ENCODE peak calls at places on chromosomes 13 and 19, in four cellular contexts. One of them, this sample, is unnamed.

GRCh38 chr13:49521216-49521615 is 25.5 kb downstream of the PHF11 start:
- DNase-seq in upper lobe of left lung: no peak
- DNase-seq in SK-N-SH: no peak
- DNase-seq in SK-N-MC: no peak
- DNase-seq in this sample: no peak

GRCh38 chr13:32881074-32881791 is 135.0 kb upstream of the KL start:
- DNase-seq in SK-N-MC: no peak
- DNase-seq in SK-N-SH: no peak
- DNase-seq in upper lobe of left lung: no peak
- DNase-seq in this sample: peak

GRCh38 chr19:374183-374885 is 29.7 kb upstream of the MIER2 start:
- DNase-seq in SK-N-MC: no peak
- DNase-seq in upper lobe of left lung: no peak
- DNase-seq in SK-N-SH: no peak
- DNase-seq in this sample: peak

GRCh38 chr19:50554212-50554611 is 14.0 kb downstream of the LRRC4B start:
- DNase-seq in upper lobe of left lung: no peak
- DNase-seq in SK-N-MC: no peak
- DNase-seq in SK-N-SH: no peak
- DNase-seq in this sample: no peak

GRCh38 chr13:29535663-29536655 is 59.5 kb downstream of the SLC7A1 start:
- DNase-seq in upper lobe of left lung: no peak
- DNase-seq in SK-N-MC: no peak
- DNase-seq in SK-N-SH: no peak
- DNase-seq in this sample: no peak

GRCh38 chr13:87259479-87260083 is 411.6 kb upstream of the SLITRK5 start:
- DNase-seq in upper lobe of left lung: no peak
- DNase-seq in SK-N-MC: no peak
- DNase-seq in SK-N-SH: peak
- DNase-seq in this sample: no peak

GRCh38 chr19:46714523-46715106 is 2.3 kb downstream of the PRKD2 start:
- DNase-seq in SK-N-MC: no peak
- DNase-seq in SK-N-SH: no peak
- DNase-seq in upper lobe of left lung: no peak
- DNase-seq in this sample: no peak

GRCh38 chr13:49976314-49977258 is 20.3 kb upstream of the TRIM13 start:
- DNase-seq in upper lobe of left lung: no peak
- DNase-seq in SK-N-MC: no peak
- DNase-seq in SK-N-SH: peak
- DNase-seq in this sample: peak

GRCh38 chr19:34479396-34479795 is 2.2 kb upstream of the WTIP start:
- DNase-seq in upper lobe of left lung: no peak
- DNase-seq in SK-N-MC: no peak
- DNase-seq in SK-N-SH: no peak
- DNase-seq in this sample: no peak

GRCh38 chr19:4606181-4606580 is 33.1 kb upstream of the TNFAIP8L1 start:
- DNase-seq in SK-N-MC: no peak
- DNase-seq in SK-N-SH: no peak
- DNase-seq in upper lobe of left lung: no peak
- DNase-seq in this sample: no peak

GRCh38 chr13:47903836-47904235 is 97.2 kb downstream of the SUCLA2 start:
- DNase-seq in SK-N-SH: no peak
- DNase-seq in upper lobe of left lung: no peak
- DNase-seq in SK-N-MC: no peak
- DNase-seq in this sample: no peak

GRCh38 chr13:36343766-36344165 is 2.4 kb downstream of the SPART start:
- DNase-seq in SK-N-MC: no peak
- DNase-seq in upper lobe of left lung: no peak
- DNase-seq in SK-N-SH: no peak
- DNase-seq in this sample: no peak

DNA sequence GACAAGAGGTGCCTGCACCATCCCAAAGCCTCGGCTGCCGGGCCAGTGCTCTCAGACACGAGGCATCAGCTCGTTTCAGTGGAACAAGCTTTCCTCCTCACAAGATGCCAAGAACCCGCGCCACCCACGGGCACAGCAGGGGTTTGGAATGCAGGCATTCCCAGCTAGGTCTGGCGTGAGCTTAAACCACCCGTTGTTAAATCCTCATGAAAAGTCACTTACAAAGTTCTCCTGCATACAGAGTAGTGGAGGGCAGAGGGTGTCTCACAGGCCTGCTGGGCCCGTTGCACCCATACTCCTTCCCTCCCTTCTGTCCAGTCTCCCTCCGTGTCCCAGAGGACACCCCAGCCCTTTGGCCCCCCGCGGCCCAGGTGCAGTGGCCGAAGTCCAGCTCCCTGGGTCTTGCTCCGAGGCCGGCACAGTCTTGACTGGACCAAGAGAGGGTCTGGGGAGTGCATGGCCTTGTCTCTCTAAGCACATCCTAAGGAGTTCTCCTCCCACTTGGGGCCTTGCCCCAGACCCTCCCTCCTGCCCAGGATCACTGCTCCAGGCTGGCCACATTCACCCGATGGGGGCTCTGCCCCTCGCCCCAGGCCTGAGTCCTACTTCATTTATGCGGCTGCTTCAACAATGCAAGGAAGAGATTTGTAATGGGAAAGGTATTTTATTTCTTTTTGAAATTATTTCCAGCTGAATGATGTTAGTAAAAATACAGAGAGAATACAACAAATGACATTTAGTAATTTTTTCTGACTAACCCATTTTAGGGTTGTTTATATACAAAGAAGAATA is 35.2 kb upstream of the GRTP1 start:
- DNase-seq in SK-N-MC: no peak
- DNase-seq in upper lobe of left lung: peak
- DNase-seq in SK-N-SH: no peak
- DNase-seq in this sample: no peak
- H3K27ac ChIP-seq in SK-N-MC: peak
- H3K27ac ChIP-seq in upper lobe of left lung: no peak
- H3K27ac ChIP-seq in SK-N-SH: no peak
- H3K27ac ChIP-seq in this sample: no peak

GRCh38 chr19:45245334-45245787 is at the start of gene EXOC3L2:
- DNase-seq in SK-N-SH: no peak
- DNase-seq in upper lobe of left lung: peak
- DNase-seq in SK-N-MC: no peak
- DNase-seq in this sample: no peak
- TF ChIP-seq POLR2AphosphoS5 in SK-N-SH: no peak
- TF ChIP-seq POLR2AphosphoS5 in upper lobe of left lung: peak
- TF ChIP-seq POLR2AphosphoS5 in SK-N-MC: no peak
- TF ChIP-seq POLR2AphosphoS5 in this sample: no peak

DNA sequence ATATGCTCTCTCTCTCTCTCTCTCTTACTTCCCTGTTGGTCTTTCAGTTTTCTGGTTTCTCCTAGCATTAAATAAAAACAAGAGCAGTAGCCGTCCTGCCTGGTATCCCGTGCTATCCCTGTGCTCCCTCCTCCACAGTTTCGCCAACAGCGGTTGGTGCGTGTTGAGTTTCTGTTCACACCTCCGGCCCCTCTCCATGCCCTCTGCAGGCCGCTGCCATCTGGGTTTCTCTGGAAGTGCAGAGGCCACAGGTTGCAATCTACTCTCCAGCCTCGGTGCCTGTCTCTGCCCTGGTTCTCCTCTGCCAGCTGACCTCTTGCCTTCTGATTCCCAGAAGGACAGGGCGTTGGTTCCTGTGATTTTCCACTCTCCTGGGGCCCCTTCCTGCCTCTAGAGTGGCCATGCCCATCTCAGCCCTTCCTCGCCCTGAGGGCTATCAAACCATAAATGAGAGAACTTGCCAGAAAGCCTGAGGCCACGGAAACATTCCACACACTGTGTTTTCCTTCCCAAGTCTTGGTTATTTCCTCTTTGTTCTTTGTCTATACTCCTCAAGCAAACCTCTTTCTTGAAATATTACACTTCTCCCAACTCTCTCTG is 146.3 kb downstream of the SHISA2 start:
- DNase-seq in SK-N-MC: no peak
- DNase-seq in upper lobe of left lung: no peak
- DNase-seq in SK-N-SH: no peak
- DNase-seq in this sample: no peak
- H3K27ac ChIP-seq in SK-N-MC: no peak
- H3K27ac ChIP-seq in upper lobe of left lung: no peak
- H3K27ac ChIP-seq in SK-N-SH: no peak
- H3K27ac ChIP-seq in this sample: no peak

GRCh38 chr19:11447347-11448262 is 12.2 kb downstream of the PRKCSH start:
- DNase-seq in SK-N-SH: peak
- DNase-seq in upper lobe of left lung: no peak
- DNase-seq in SK-N-MC: no peak
- DNase-seq in this sample: no peak

GRCh38 chr19:11446652-11447301 is 11.3 kb downstream of the PRKCSH start:
- DNase-seq in SK-N-MC: no peak
- DNase-seq in upper lobe of left lung: peak
- DNase-seq in SK-N-SH: peak
- DNase-seq in this sample: no peak

GRCh38 chr19:11444059-11444458 is 8.6 kb downstream of the PRKCSH start:
- DNase-seq in upper lobe of left lung: no peak
- DNase-seq in SK-N-SH: no peak
- DNase-seq in SK-N-MC: no peak
- DNase-seq in this sample: peak

GRCh38 chr19:11446271-11446651 is 10.8 kb downstream of the PRKCSH start:
- DNase-seq in upper lobe of left lung: no peak
- DNase-seq in SK-N-MC: no peak
- DNase-seq in SK-N-SH: no peak
- DNase-seq in this sample: no peak

GRCh38 chr19:11445141-11445540 is 9.7 kb downstream of the PRKCSH start:
- DNase-seq in SK-N-SH: no peak
- DNase-seq in upper lobe of left lung: no peak
- DNase-seq in SK-N-MC: no peak
- DNase-seq in this sample: no peak
- TF ChIP-seq POLR2AphosphoS5 in SK-N-SH: no peak
- TF ChIP-seq POLR2AphosphoS5 in upper lobe of left lung: no peak
- TF ChIP-seq POLR2AphosphoS5 in SK-N-MC: no peak
- TF ChIP-seq POLR2AphosphoS5 in this sample: no peak

GRCh38 chr19:19192910-19193423 is 909 bp downstream of the RFXANK start:
- DNase-seq in upper lobe of left lung: no peak
- DNase-seq in SK-N-SH: no peak
- DNase-seq in SK-N-MC: no peak
- DNase-seq in this sample: no peak
- H3K27ac ChIP-seq in upper lobe of left lung: peak
- H3K27ac ChIP-seq in SK-N-SH: peak
- H3K27ac ChIP-seq in SK-N-MC: peak
- H3K27ac ChIP-seq in this sample: peak

GRCh38 chr13:112806761-112807652 is 117.2 kb downstream of the ATP11A start:
- DNase-seq in SK-N-MC: no peak
- DNase-seq in SK-N-SH: no peak
- DNase-seq in upper lobe of left lung: peak
- DNase-seq in this sample: no peak

GRCh38 chr13:112802808-112803207 is 113.0 kb downstream of the ATP11A start:
- DNase-seq in SK-N-SH: no peak
- DNase-seq in upper lobe of left lung: no peak
- DNase-seq in SK-N-MC: no peak
- DNase-seq in this sample: no peak

GRCh38 chr13:112804374-112804773 is 114.5 kb downstream of the ATP11A start:
- DNase-seq in upper lobe of left lung: no peak
- DNase-seq in SK-N-MC: no peak
- DNase-seq in SK-N-SH: no peak
- DNase-seq in this sample: no peak

GRCh38 chr13:112800057-112800456 is 110.2 kb downstream of the ATP11A start:
- DNase-seq in SK-N-MC: no peak
- DNase-seq in upper lobe of left lung: no peak
- DNase-seq in SK-N-SH: no peak
- DNase-seq in this sample: no peak

GRCh38 chr13:112803422-112803821 is 113.6 kb downstream of the ATP11A start:
- DNase-seq in SK-N-SH: no peak
- DNase-seq in SK-N-MC: no peak
- DNase-seq in upper lobe of left lung: no peak
- DNase-seq in this sample: no peak
- TF ChIP-seq POLR2AphosphoS5 in SK-N-SH: no peak
- TF ChIP-seq POLR2AphosphoS5 in SK-N-MC: no peak
- TF ChIP-seq POLR2AphosphoS5 in upper lobe of left lung: no peak
- TF ChIP-seq POLR2AphosphoS5 in this sample: no peak

DNA sequence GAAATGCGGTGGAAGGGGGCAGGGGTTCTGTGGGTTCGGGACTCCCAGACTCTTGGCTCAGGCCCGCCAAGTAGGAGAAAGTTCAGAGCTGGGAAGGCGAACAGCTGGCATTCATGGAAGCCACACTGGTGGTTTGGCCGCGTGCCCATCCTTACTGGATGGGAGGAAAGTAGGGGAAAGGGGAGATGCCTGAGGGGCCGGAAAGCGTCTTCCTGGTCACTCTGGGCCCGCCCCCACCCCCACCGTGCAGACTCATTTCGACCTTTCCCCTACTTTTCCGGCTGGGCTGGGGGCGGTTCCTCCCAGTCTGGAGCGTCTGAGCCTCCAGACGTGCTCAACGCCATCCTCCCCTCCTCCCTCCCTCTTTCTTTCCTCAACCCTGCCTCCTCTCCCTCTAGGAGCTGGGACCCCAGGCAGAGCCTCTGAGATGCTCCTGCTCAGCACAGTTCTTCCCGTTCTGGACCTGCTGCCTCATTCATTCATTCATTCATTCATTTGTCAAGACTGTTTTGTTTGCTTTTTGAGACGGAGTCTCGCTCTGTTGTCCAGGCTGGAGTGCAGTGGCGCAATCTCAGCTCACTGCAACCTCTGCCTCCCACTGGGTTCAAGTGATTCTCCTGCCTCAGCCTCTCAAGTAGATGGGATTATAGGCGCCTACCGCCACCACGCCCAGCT is 3.5 kb downstream of the ANGPTL4 start:
- DNase-seq in upper lobe of left lung: no peak
- DNase-seq in SK-N-MC: no peak
- DNase-seq in SK-N-SH: peak
- DNase-seq in this sample: peak
- H3K27ac ChIP-seq in upper lobe of left lung: peak
- H3K27ac ChIP-seq in SK-N-MC: peak
- H3K27ac ChIP-seq in SK-N-SH: peak
- H3K27ac ChIP-seq in this sample: peak

GRCh38 chr19:11247391-11247790 is 8.0 kb downstream of the ANGPTL8 start:
- DNase-seq in SK-N-SH: no peak
- DNase-seq in upper lobe of left lung: peak
- DNase-seq in SK-N-MC: no peak
- DNase-seq in this sample: no peak
- TF ChIP-seq POLR2AphosphoS5 in SK-N-SH: no peak
- TF ChIP-seq POLR2AphosphoS5 in upper lobe of left lung: peak
- TF ChIP-seq POLR2AphosphoS5 in SK-N-MC: no peak
- TF ChIP-seq POLR2AphosphoS5 in this sample: no peak